ENCODE peak calls at places on chromosomes 3 and 15, in eight cellular contexts. J is mesendoderm, C is GM23248, V is left ventricle myocardium inferior, B is uterus, A is heart left ventricle, F is astrocyte, S is upper lobe of right lung. O is an unnamed sample.
A peak's percentile ranks its signal among the peaks of the same experiment; 100 is the strongest.

GRCh38 chr3:2098398-2099027 is at the start of gene CNTN4:
- DNase-seq in J (peak; percentile 93), C (peak; percentile 16), V (peak; percentile 52), B (peak; percentile 63), A (peak; percentile 69), F (no peak), S (peak; percentile 92), O (peak; percentile 89)

GRCh38 chr15:85141601-85142185 is 160.0 kb downstream of the PDE8A start:
- DNase-seq in J (no peak), C (no peak), V (no peak), B (no peak), A (no peak), F (peak; percentile 18), S (no peak), O (no peak)

GRCh38 chr3:194587438-194587931 is 45.7 kb downstream of the TMEM44 start:
- DNase-seq in J (no peak), C (peak; percentile 54), V (peak; percentile 46), B (no peak), A (peak; percentile 75), F (peak; percentile 88), S (no peak), O (no peak)

GRCh38 chr3:141797819-141798405 is 34.7 kb downstream of the GRK7 start:
- DNase-seq in J (peak; percentile 11), C (no peak), V (no peak), B (no peak), A (no peak), F (no peak), S (no peak), O (no peak)

GRCh38 chr3:12922299-12922698 is 80.9 kb upstream of the RPL32 start:
- DNase-seq in J (no peak), C (no peak), V (no peak), B (no peak), A (no peak), F (no peak), S (no peak), O (no peak)

GRCh38 chr3:123635717-123636116 is 50.9 kb upstream of the HACD2 start:
- DNase-seq in J (no peak), C (no peak), V (no peak), B (no peak), A (no peak), F (no peak), S (no peak), O (no peak)

GRCh38 chr15:35078221-35078915 is 6.7 kb downstream of the NANOGP8 start:
- DNase-seq in J (peak; percentile 73), C (peak; percentile 72), V (no peak), B (peak; percentile 41), A (no peak), F (peak; percentile 36), S (no peak), O (no peak)

GRCh38 chr3:11090551-11090950 is 63.7 kb upstream of the HRH1 start:
- DNase-seq in J (no peak), C (no peak), V (no peak), B (no peak), A (no peak), F (no peak), S (no peak), O (no peak)

GRCh38 chr3:42961633-42962032 is 17.5 kb upstream of the GASK1A start:
- DNase-seq in J (peak; percentile 64), C (peak; percentile 78), V (no peak), B (peak; percentile 54), A (no peak), F (peak; percentile 16), S (no peak), O (no peak)

GRCh38 chr3:41430886-41431285 is 231.6 kb downstream of the CTNNB1 start:
- DNase-seq in J (no peak), C (no peak), V (no peak), B (no peak), A (no peak), F (no peak), S (no peak), O (no peak)

GRCh38 chr15:67146214-67146613 is 80.8 kb downstream of the SMAD3 start:
- DNase-seq in J (no peak), C (peak; percentile 92), V (peak; percentile 58), B (peak; percentile 74), A (no peak), F (peak; percentile 91), S (no peak), O (no peak)

GRCh38 chr3:124834723-124835718 is 52.1 kb downstream of the ITGB5 start:
- DNase-seq in J (peak; percentile 94), C (peak; percentile 52), V (peak; percentile 28), B (peak; percentile 60), A (peak; percentile 74), F (peak; percentile 83), S (no peak), O (peak; percentile 80)

GRCh38 chr3:117688583-117688982 is 979.0 kb downstream of the TUSC7 start:
- DNase-seq in J (no peak), C (no peak), V (no peak), B (no peak), A (no peak), F (no peak), S (no peak), O (no peak)

GRCh38 chr3:12810963-12811362 is 14.5 kb downstream of the CAND2 start:
- DNase-seq in J (no peak), C (no peak), V (no peak), B (no peak), A (no peak), F (no peak), S (no peak), O (peak; percentile 66)

GRCh38 chr3:102454101-102454625 is 19.3 kb downstream of the ZPLD1 start:
- DNase-seq in J (no peak), C (no peak), V (no peak), B (no peak), A (no peak), F (no peak), S (no peak), O (no peak)

GRCh38 chr15:22980189-22981136 is at the start of gene CYFIP1:
- DNase-seq in J (peak; percentile 89), C (peak; percentile 92), V (peak; percentile 88), B (peak; percentile 88), A (peak; percentile 93), F (peak; percentile 78), S (peak; percentile 95), O (peak; percentile 96)

DNA sequence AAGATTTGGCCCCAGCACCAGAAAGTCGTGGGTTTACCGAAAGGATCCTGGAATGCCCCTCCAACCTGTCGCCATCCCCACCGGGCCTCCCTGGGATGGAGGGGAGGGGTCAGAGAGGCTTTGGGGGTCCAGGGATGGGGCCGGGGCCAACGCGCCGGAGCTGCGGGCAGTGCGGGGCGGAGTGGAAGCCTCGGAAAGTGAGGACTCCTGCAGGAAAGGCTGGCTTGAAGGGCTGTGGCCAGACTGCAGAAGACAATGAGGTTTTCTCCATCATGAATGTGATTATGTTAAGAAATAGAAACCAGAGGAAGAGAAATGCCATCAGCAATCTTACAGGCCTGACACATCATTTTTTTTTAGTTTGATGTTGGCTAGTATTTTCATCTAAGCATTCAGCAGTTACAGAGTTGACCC is 728 bp downstream of the YEATS2 start:
- DNase-seq in J (peak; percentile 57), C (peak; percentile 72), V (peak; percentile 17), B (peak; percentile 38), A (no peak), F (peak; percentile 30), S (no peak), O (peak; percentile 73)
- H3K36me3 ChIP-seq in J (no peaks in the 10 kb centered on the region), C (no peaks in the 10 kb centered on the region), V (peaks cover 7% of the 10 kb centered on the region), B (no peaks in the 10 kb centered on the region), A (no peaks in the 10 kb centered on the region), F (peaks cover 2% of the 10 kb centered on the region), S (no peaks in the 10 kb centered on the region), O (no peaks in the 10 kb centered on the region)

DNA sequence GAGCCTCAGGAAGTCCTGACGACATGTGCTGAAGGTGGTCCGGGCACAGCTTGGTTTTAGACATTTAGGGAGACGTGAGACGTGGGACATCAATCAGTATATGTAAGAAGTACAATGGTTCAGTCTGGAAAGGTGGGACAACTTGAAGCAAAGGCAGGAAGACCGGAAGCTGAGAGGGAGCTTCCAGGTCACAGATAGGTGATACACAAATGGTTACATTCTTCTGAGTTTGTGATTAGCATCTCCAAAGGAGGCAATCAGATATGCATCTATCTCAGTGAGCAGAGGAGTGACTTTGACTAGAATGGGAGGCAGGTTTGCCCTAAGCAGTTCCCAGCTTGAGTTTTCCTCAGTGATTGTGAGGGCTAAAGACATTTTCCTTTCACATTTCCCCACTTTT is 282.1 kb downstream of the RYR3 start:
- DNase-seq in J (peak; percentile 92), C (no peak), V (no peak), B (no peak), A (no peak), F (no peak), S (no peak), O (no peak)
- H3K4me1 ChIP-seq in J (peaks cover 6% of the 10 kb centered on the region), C (peaks cover 7% of the 10 kb centered on the region), V (no peaks in the 10 kb centered on the region), B (no peaks in the 10 kb centered on the region), A (no peaks in the 10 kb centered on the region), F (no peaks in the 10 kb centered on the region), S (no peaks in the 10 kb centered on the region), O (no peaks in the 10 kb centered on the region)

GRCh38 chr3:154217663-154218062 is 96.5 kb downstream of the ARHGEF26 start:
- DNase-seq in J (no peak), C (no peak), V (no peak), B (no peak), A (no peak), F (no peak), S (no peak), O (no peak)

GRCh38 chr3:154225536-154225935 is 98.8 kb downstream of the DHX36 start:
- DNase-seq in J (no peak), C (no peak), V (no peak), B (no peak), A (no peak), F (no peak), S (no peak), O (no peak)

GRCh38 chr3:154218728-154219127 is 97.5 kb downstream of the ARHGEF26 start:
- DNase-seq in J (no peak), C (no peak), V (no peak), B (no peak), A (no peak), F (no peak), S (no peak), O (no peak)

GRCh38 chr3:154224366-154224765 is 99.9 kb downstream of the DHX36 start:
- DNase-seq in J (no peak), C (no peak), V (no peak), B (no peak), A (no peak), F (no peak), S (no peak), O (no peak)

GRCh38 chr3:154220462-154220861 is 99.3 kb downstream of the ARHGEF26 start:
- DNase-seq in J (no peak), C (no peak), V (no peak), B (no peak), A (no peak), F (no peak), S (no peak), O (no peak)
- H3K4me3 ChIP-seq in J (no peak overlapping the region), C (no peak overlapping the region), V (no peak overlapping the region), B (no peak overlapping the region), A (no peak overlapping the region), F (no peak overlapping the region), S (no peak overlapping the region), O (no peak overlapping the region)

DNA sequence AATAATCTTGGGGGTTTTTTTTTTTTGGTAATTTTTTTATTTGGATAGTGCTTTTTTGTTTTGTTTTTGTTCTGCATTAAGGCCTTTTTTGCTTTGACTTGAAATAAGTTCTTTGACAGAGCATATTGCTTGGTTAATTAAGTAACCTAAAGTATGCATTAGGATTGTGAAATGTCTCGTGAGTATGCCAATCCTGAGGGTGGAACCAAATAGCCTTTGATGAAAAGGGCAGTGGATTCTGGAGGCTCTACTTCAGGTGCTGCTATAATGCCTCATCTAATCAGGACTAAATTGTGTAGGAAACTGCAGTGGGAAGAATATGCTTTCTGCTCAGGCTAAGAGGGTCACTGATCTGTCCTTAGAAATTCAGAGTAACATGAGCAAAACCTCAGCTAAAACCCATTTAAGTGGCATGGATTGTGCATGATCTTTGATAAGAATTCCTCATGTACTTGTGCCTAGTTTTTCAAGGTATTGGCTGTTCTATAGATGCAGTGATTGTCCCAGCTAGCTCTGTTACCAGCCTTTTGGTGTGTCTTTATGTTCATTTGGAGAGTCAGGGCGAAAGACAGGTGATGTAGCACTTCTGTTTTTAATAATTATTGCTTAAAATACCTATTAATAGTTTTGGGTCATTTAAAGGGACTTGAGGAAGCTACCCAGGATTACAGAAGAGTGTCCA is 15.4 kb downstream of the CDV3 start:
- DNase-seq in J (no peak), C (peak; percentile 45), V (no peak), B (no peak), A (no peak), F (no peak), S (no peak), O (no peak)
- H3K36me3 ChIP-seq in J (peaks cover 9% of the 10 kb centered on the region), C (peaks cover 60% of the 10 kb centered on the region), V (peaks cover 63% of the 10 kb centered on the region), B (no peaks in the 10 kb centered on the region), A (peaks cover 55% of the 10 kb centered on the region), F (peaks cover 57% of the 10 kb centered on the region), S (peaks cover 60% of the 10 kb centered on the region), O (peaks cover 43% of the 10 kb centered on the region)